ENCODE peak calls at places on chromosomes 3 and 15, in nine cellular contexts. A is activated CD4-positive, alpha-beta T cell treated with anti-CD3 and anti-CD28 coated beads for 24 hours; M is SJSA1; D is NCI-H460; Q is RPMI8226; C is NCI-H1092 treated with DMSO at 0.1 percent for 48 hours; H is upper lobe of right lung; N is nucleus accumbens; W is left cardiac atrium. S is an unnamed sample.

GRCh38 chr3:13887746-13888300 is 8.0 kb upstream of the WNT7A start:
- DNase-seq in A (no peak), M (no peak), D (no peak), Q (no peak), C (no peak), H (peak), N (no peak), W (no peak), S (no peak)

GRCh38 chr3:14285526-14285925 is 106.9 kb downstream of the LSM3 start:
- DNase-seq in A (no peak), M (no peak), D (no peak), Q (peak), C (no peak), H (no peak), N (no peak), W (no peak), S (no peak)

GRCh38 chr3:20482350-20482749 is 296.3 kb upstream of the SGO1 start:
- DNase-seq in A (no peak), M (no peak), D (no peak), Q (no peak), C (no peak), H (no peak), N (no peak), W (no peak), S (no peak)

GRCh38 chr15:76339302-76340197 is 3.0 kb downstream of the ISL2 start:
- DNase-seq in A (no peak), M (no peak), D (no peak), Q (no peak), C (no peak), H (no peak), N (no peak), W (no peak), S (no peak)

GRCh38 chr15:65824031-65824743 is 32.1 kb upstream of the DENND4A start:
- DNase-seq in A (no peak), M (peak), D (peak), Q (peak), C (peak), H (no peak), N (no peak), W (peak), S (peak)

GRCh38 chr15:66646308-66646707 is 55.7 kb upstream of the SMAD6 start:
- DNase-seq in A (no peak), M (no peak), D (no peak), Q (no peak), C (no peak), H (no peak), N (no peak), W (peak), S (no peak)

GRCh38 chr3:14324224-14324944 is 78.0 kb upstream of the SLC6A6 start:
- DNase-seq in A (no peak), M (peak), D (no peak), Q (no peak), C (no peak), H (no peak), N (no peak), W (no peak), S (peak)

GRCh38 chr3:110708166-110708565 is 363.4 kb upstream of the NECTIN3 start:
- DNase-seq in A (no peak), M (no peak), D (no peak), Q (no peak), C (no peak), H (no peak), N (no peak), W (no peak), S (no peak)

GRCh38 chr3:102525624-102526023 is 90.8 kb downstream of the ZPLD1 start:
- DNase-seq in A (no peak), M (no peak), D (no peak), Q (no peak), C (no peak), H (no peak), N (no peak), W (no peak), S (no peak)

GRCh38 chr15:91345761-91346160 is 245.7 kb downstream of the SV2B start:
- DNase-seq in A (no peak), M (no peak), D (no peak), Q (no peak), C (no peak), H (no peak), N (no peak), W (no peak), S (no peak)

GRCh38 chr3:49519266-49519665 is 35.0 kb upstream of the BSN start:
- DNase-seq in A (no peak), M (no peak), D (no peak), Q (no peak), C (no peak), H (no peak), N (peak), W (no peak), S (no peak)

GRCh38 chr3:14879161-14879888 is 60.6 kb downstream of the FGD5 start:
- DNase-seq in A (no peak), M (no peak), D (peak), Q (peak), C (no peak), H (no peak), N (no peak), W (peak), S (no peak)

GRCh38 chr15:42854576-42854975 is 66.0 kb downstream of the TTBK2 start:
- DNase-seq in A (no peak), M (no peak), D (no peak), Q (no peak), C (no peak), H (no peak), N (no peak), W (no peak), S (no peak)

GRCh38 chr15:31504462-31504839 is 177.8 kb downstream of the KLF13 start:
- DNase-seq in A (no peak), M (no peak), D (no peak), Q (no peak), C (no peak), H (no peak), N (no peak), W (no peak), S (no peak)

GRCh38 chr3:102536479-102536878 is 101.7 kb downstream of the ZPLD1 start:
- DNase-seq in A (no peak), M (no peak), D (peak), Q (peak), C (peak), H (no peak), N (peak), W (no peak), S (peak)

GRCh38 chr3:55485208-55485791 is 1.8 kb downstream of the WNT5A start:
- DNase-seq in A (no peak), M (peak), D (peak), Q (peak), C (peak), H (peak), N (peak), W (peak), S (peak)

GRCh38 chr15:32670624-32671022 is 29.1 kb downstream of the SCG5 start:
- DNase-seq in A (no peak), M (no peak), D (no peak), Q (no peak), C (no peak), H (no peak), N (no peak), W (no peak), S (no peak)

GRCh38 chr3:41330465-41330864 is 131.2 kb downstream of the CTNNB1 start:
- DNase-seq in A (no peak), M (no peak), D (no peak), Q (no peak), C (no peak), H (no peak), N (no peak), W (no peak), S (no peak)

GRCh38 chr3:24365168-24365567 is 129.5 kb downstream of the THRB start:
- DNase-seq in A (no peak), M (peak), D (peak), Q (peak), C (no peak), H (no peak), N (no peak), W (peak), S (peak)

GRCh38 chr3:58190291-58190690 is 20.5 kb downstream of the DNASE1L3 start:
- DNase-seq in A (no peak), M (no peak), D (no peak), Q (no peak), C (no peak), H (no peak), N (no peak), W (no peak), S (no peak)

GRCh38 chr15:80588801-80589200 is 106.3 kb upstream of the ABHD17C start:
- DNase-seq in A (no peak), M (no peak), D (peak), Q (no peak), C (no peak), H (no peak), N (no peak), W (no peak), S (peak)

S was measured in HTR-8/SVneo.